ENCODE peak calls at places on chromosome 17, in five cellular contexts. One of them, this sample, is unnamed.

GRCh38 chr17:43366809-43367587 is 31.8 kb upstream of the ARL4D start:
- DNase-seq in left ventricle myocardium inferior: no peak
- DNase-seq in GM23338: peak; percentile 48
- DNase-seq in A673: no peak
- DNase-seq in tibial nerve: no peak
- DNase-seq in this sample: no peak

GRCh38 chr17:83071365-83071764 is 8.0 kb upstream of the METRNL start:
- DNase-seq in left ventricle myocardium inferior: no peak
- DNase-seq in GM23338: no peak
- DNase-seq in A673: no peak
- DNase-seq in tibial nerve: no peak
- DNase-seq in this sample: no peak

GRCh38 chr17:69723316-69723715 is 308.8 kb downstream of the MAP2K6 start:
- DNase-seq in left ventricle myocardium inferior: no peak
- DNase-seq in GM23338: no peak
- DNase-seq in A673: no peak
- DNase-seq in tibial nerve: no peak
- DNase-seq in this sample: no peak

GRCh38 chr17:43438626-43439529 is 40.1 kb downstream of the ARL4D start:
- DNase-seq in left ventricle myocardium inferior: no peak
- DNase-seq in GM23338: peak; percentile 34
- DNase-seq in A673: no peak
- DNase-seq in tibial nerve: no peak
- DNase-seq in this sample: no peak

GRCh38 chr17:46878055-46878454 is 26.7 kb downstream of the WNT9B start:
- DNase-seq in left ventricle myocardium inferior: peak; percentile 55
- DNase-seq in GM23338: no peak
- DNase-seq in A673: no peak
- DNase-seq in tibial nerve: peak; percentile 36
- DNase-seq in this sample: no peak

GRCh38 chr17:34442387-34443111 is 79.5 kb upstream of the CCL1 start:
- DNase-seq in left ventricle myocardium inferior: no peak
- DNase-seq in GM23338: no peak
- DNase-seq in A673: no peak
- DNase-seq in tibial nerve: no peak
- DNase-seq in this sample: no peak

GRCh38 chr17:43615330-43615729 is 46.4 kb downstream of the MEOX1 start:
- DNase-seq in left ventricle myocardium inferior: no peak
- DNase-seq in GM23338: no peak
- DNase-seq in A673: no peak
- DNase-seq in tibial nerve: no peak
- DNase-seq in this sample: no peak

GRCh38 chr17:17055286-17056166 is 13.3 kb downstream of the MPRIP start:
- DNase-seq in left ventricle myocardium inferior: no peak
- DNase-seq in GM23338: peak; percentile 30
- DNase-seq in A673: peak; percentile 57
- DNase-seq in tibial nerve: no peak
- DNase-seq in this sample: no peak

GRCh38 chr17:76135810-76136188 is 5.2 kb downstream of the FOXJ1 start:
- DNase-seq in left ventricle myocardium inferior: no peak
- DNase-seq in GM23338: peak; percentile 46
- DNase-seq in A673: no peak
- DNase-seq in tibial nerve: no peak
- DNase-seq in this sample: no peak

GRCh38 chr17:67629963-67630320 is 87.8 kb upstream of the NOL11 start:
- DNase-seq in left ventricle myocardium inferior: no peak
- DNase-seq in GM23338: peak; percentile 64
- DNase-seq in A673: peak; percentile 76
- DNase-seq in tibial nerve: no peak
- DNase-seq in this sample: no peak

GRCh38 chr17:50719144-50719923 is at the start of gene LUC7L3:
- DNase-seq in left ventricle myocardium inferior: peak; percentile 94
- DNase-seq in GM23338: peak; percentile 95
- DNase-seq in A673: peak; percentile 98
- DNase-seq in tibial nerve: peak; percentile 89
- DNase-seq in this sample: peak; percentile 96

GRCh38 chr17:38584350-38584925 is 21.3 kb downstream of the SRCIN1 start:
- DNase-seq in left ventricle myocardium inferior: peak; percentile 56
- DNase-seq in GM23338: peak; percentile 75
- DNase-seq in A673: peak; percentile 56
- DNase-seq in tibial nerve: peak; percentile 28
- DNase-seq in this sample: peak; percentile 66

GRCh38 chr17:8337802-8338744 is 1.6 kb upstream of the ODF4 start:
- DNase-seq in left ventricle myocardium inferior: no peak
- DNase-seq in GM23338: peak; percentile 35
- DNase-seq in A673: peak; percentile 18
- DNase-seq in tibial nerve: no peak
- DNase-seq in this sample: no peak

GRCh38 chr17:4968166-4968915 is 724 bp upstream of the SPAG7 start:
- DNase-seq in left ventricle myocardium inferior: no peak
- DNase-seq in GM23338: peak; percentile 59
- DNase-seq in A673: no peak
- DNase-seq in tibial nerve: no peak
- DNase-seq in this sample: peak; percentile 72

GRCh38 chr17:69357701-69358100 is 30.8 kb upstream of the ABCA5 start:
- DNase-seq in left ventricle myocardium inferior: no peak
- DNase-seq in GM23338: peak; percentile 26
- DNase-seq in A673: no peak
- DNase-seq in tibial nerve: no peak
- DNase-seq in this sample: no peak

GRCh38 chr17:59423137-59423703 is 91.8 kb downstream of the YPEL2 start:
- DNase-seq in left ventricle myocardium inferior: peak; percentile 24
- DNase-seq in GM23338: no peak
- DNase-seq in A673: peak; percentile 39
- DNase-seq in tibial nerve: peak; percentile 31
- DNase-seq in this sample: no peak

GRCh38 chr17:19371259-19372003 is 6.9 kb upstream of the MAPK7 start:
- DNase-seq in left ventricle myocardium inferior: no peak
- DNase-seq in GM23338: no peak
- DNase-seq in A673: no peak
- DNase-seq in tibial nerve: no peak
- DNase-seq in this sample: no peak

GRCh38 chr17:50056217-50056960 is 479 bp downstream of the ITGA3 start:
- DNase-seq in left ventricle myocardium inferior: peak; percentile 55
- DNase-seq in GM23338: peak; percentile 92
- DNase-seq in A673: peak; percentile 64
- DNase-seq in tibial nerve: no peak
- DNase-seq in this sample: peak; percentile 75

GRCh38 chr17:68512967-68513474 is 791 bp downstream of the PRKAR1A start:
- DNase-seq in left ventricle myocardium inferior: no peak
- DNase-seq in GM23338: peak; percentile 65
- DNase-seq in A673: peak; percentile 41
- DNase-seq in tibial nerve: peak; percentile 61
- DNase-seq in this sample: no peak

GRCh38 chr17:58321571-58322525 is 6.7 kb downstream of the TSPOAP1 start:
- DNase-seq in left ventricle myocardium inferior: no peak
- DNase-seq in GM23338: no peak
- DNase-seq in A673: no peak
- DNase-seq in tibial nerve: no peak
- DNase-seq in this sample: no peak

GRCh38 chr17:82367724-82368524 is 3.6 kb upstream of the UTS2R start:
- DNase-seq in left ventricle myocardium inferior: no peak
- DNase-seq in GM23338: peak; percentile 82
- DNase-seq in A673: peak; percentile 88
- DNase-seq in tibial nerve: no peak
- DNase-seq in this sample: no peak

GRCh38 chr17:47816947-47817346 is 4.6 kb downstream of the OSBPL7 start:
- DNase-seq in left ventricle myocardium inferior: no peak
- DNase-seq in GM23338: no peak
- DNase-seq in A673: no peak
- DNase-seq in tibial nerve: no peak
- DNase-seq in this sample: no peak

GRCh38 chr17:8606415-8606814 is 24.1 kb downstream of the MYH10 start:
- DNase-seq in left ventricle myocardium inferior: no peak
- DNase-seq in GM23338: no peak
- DNase-seq in A673: peak; percentile 42
- DNase-seq in tibial nerve: no peak
- DNase-seq in this sample: no peak

GRCh38 chr17:41695954-41696720 is 7.5 kb downstream of the EIF1 start:
- DNase-seq in left ventricle myocardium inferior: no peak
- DNase-seq in GM23338: peak; percentile 86
- DNase-seq in A673: peak; percentile 75
- DNase-seq in tibial nerve: no peak
- DNase-seq in this sample: no peak

GRCh38 chr17:28467456-28468025 is 5.9 kb upstream of the SLC13A2 start:
- DNase-seq in left ventricle myocardium inferior: no peak
- DNase-seq in GM23338: no peak
- DNase-seq in A673: no peak
- DNase-seq in tibial nerve: no peak
- DNase-seq in this sample: no peak

GRCh38 chr17:82859431-82860403 is 19.9 kb upstream of the ZNF750 start:
- DNase-seq in left ventricle myocardium inferior: no peak
- DNase-seq in GM23338: no peak
- DNase-seq in A673: peak; percentile 28
- DNase-seq in tibial nerve: no peak
- DNase-seq in this sample: no peak

GRCh38 chr17:30345527-30346075 is 11.7 kb upstream of the TMIGD1 start:
- DNase-seq in left ventricle myocardium inferior: no peak
- DNase-seq in GM23338: no peak
- DNase-seq in A673: no peak
- DNase-seq in tibial nerve: no peak
- DNase-seq in this sample: no peak

GRCh38 chr17:44257815-44258750 is 9.9 kb downstream of the SLC4A1 start:
- DNase-seq in left ventricle myocardium inferior: no peak
- DNase-seq in GM23338: no peak
- DNase-seq in A673: no peak
- DNase-seq in tibial nerve: no peak
- DNase-seq in this sample: no peak

GRCh38 chr17:5352681-5353289 is 66.7 kb downstream of the NUP88 start:
- DNase-seq in left ventricle myocardium inferior: no peak
- DNase-seq in GM23338: no peak
- DNase-seq in A673: no peak
- DNase-seq in tibial nerve: no peak
- DNase-seq in this sample: no peak

GRCh38 chr17:35932576-35932975 is 2.0 kb upstream of the RDM1 start:
- DNase-seq in left ventricle myocardium inferior: no peak
- DNase-seq in GM23338: no peak
- DNase-seq in A673: no peak
- DNase-seq in tibial nerve: no peak
- DNase-seq in this sample: no peak

GRCh38 chr17:60630352-60630751 is 30.4 kb downstream of the PPM1D start:
- DNase-seq in left ventricle myocardium inferior: peak; percentile 43
- DNase-seq in GM23338: no peak
- DNase-seq in A673: no peak
- DNase-seq in tibial nerve: peak; percentile 38
- DNase-seq in this sample: no peak

DNA sequence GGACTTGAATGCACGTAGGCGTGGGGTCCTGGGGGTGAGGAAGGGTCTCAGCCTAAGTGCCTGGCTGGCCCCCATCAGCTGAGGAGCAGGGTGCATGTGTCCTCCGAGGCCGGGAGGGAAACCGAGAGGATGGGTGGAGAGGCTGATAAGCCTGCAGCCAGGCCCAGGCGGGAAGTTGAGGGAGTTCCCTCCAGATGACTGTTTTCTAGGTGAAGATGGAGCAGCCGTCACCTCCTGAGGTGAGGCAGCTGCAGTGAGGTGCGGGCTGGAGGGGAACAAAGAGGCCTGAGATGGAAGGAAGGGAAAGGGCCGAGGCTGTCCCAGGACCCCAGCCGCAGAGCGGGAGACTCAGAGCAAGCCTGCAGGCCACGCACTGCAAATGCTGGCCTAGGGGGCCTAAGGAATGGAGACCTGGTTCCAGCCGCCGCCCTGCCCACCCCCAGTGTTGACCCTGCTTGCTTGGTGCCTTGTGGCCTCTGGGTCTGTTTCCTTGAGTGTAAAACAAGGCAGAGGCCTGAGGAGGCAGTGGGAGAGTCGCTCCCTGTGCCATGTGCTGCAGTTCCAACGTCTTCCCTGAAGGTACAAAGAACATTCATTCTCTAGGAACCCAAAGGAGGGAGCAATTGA is 3.0 kb downstream of the PECAM1 start:
- DNase-seq in left ventricle myocardium inferior: no peak
- DNase-seq in GM23338: peak; percentile 8
- DNase-seq in A673: no peak
- DNase-seq in tibial nerve: no peak
- DNase-seq in this sample: no peak
- H3K4me3 ChIP-seq in left ventricle myocardium inferior: peak overlapping the region; percentile 64
- H3K4me3 ChIP-seq in GM23338: no peak overlapping the region
- H3K4me3 ChIP-seq in A673: no peak overlapping the region
- H3K4me3 ChIP-seq in tibial nerve: peak overlapping the region; percentile 38
- H3K4me3 ChIP-seq in this sample: no peak overlapping the region

GRCh38 chr17:72422505-72423285 is 301.9 kb downstream of the SOX9 start:
- DNase-seq in left ventricle myocardium inferior: peak; percentile 37
- DNase-seq in GM23338: no peak
- DNase-seq in A673: no peak
- DNase-seq in tibial nerve: no peak
- DNase-seq in this sample: peak; percentile 64
- TF ChIP-seq CTCF in left ventricle myocardium inferior: no peak
- TF ChIP-seq CTCF in GM23338: no peak
- TF ChIP-seq CTCF in A673: no peak
- TF ChIP-seq CTCF in tibial nerve: no peak
- TF ChIP-seq CTCF in this sample: no peak

DNA sequence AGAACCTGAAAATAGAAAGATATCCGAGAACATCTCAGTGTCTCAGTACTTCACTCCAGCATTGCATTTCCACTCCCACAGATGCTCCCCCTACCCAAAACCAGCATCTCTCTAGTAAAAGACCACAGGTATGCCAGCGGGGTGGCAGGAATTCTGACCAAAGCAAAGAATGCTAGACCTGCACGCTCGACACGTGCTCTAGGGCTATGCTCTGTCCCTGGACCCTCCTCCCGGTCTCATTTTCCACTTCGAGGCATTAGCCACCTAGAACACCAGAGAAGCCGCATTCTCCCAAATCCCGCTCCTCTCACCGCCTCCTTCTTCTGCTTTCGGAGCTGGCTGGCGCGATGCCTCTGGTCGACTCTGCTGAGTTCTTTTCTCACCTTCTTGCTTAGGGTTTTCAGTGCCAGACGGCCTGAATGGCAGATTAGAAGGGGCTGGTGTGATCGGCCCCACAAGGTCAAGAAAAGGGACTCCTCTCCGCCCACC is 487 bp downstream of the TSR1 start:
- DNase-seq in left ventricle myocardium inferior: no peak
- DNase-seq in GM23338: peak; percentile 62
- DNase-seq in A673: no peak
- DNase-seq in tibial nerve: no peak
- DNase-seq in this sample: no peak
- H3K36me3 ChIP-seq in left ventricle myocardium inferior: peaks cover 45% of the 10 kb centered on the region
- H3K36me3 ChIP-seq in GM23338: peaks cover 45% of the 10 kb centered on the region
- H3K36me3 ChIP-seq in A673: peaks cover 46% of the 10 kb centered on the region
- H3K36me3 ChIP-seq in tibial nerve: peaks cover 44% of the 10 kb centered on the region
- H3K36me3 ChIP-seq in this sample: peaks cover 4% of the 10 kb centered on the region

GRCh38 chr17:7047566-7047965 is 3.7 kb upstream of the SLC16A11 start:
- DNase-seq in left ventricle myocardium inferior: no peak
- DNase-seq in GM23338: no peak
- DNase-seq in A673: no peak
- DNase-seq in tibial nerve: no peak
- DNase-seq in this sample: no peak

GRCh38 chr17:7048968-7049367 is 5.1 kb upstream of the SLC16A11 start:
- DNase-seq in left ventricle myocardium inferior: no peak
- DNase-seq in GM23338: no peak
- DNase-seq in A673: no peak
- DNase-seq in tibial nerve: no peak
- DNase-seq in this sample: no peak

GRCh38 chr17:7043544-7044268 is at the start of gene SLC16A11:
- DNase-seq in left ventricle myocardium inferior: peak; percentile 47
- DNase-seq in GM23338: peak; percentile 49
- DNase-seq in A673: peak; percentile 65
- DNase-seq in tibial nerve: no peak
- DNase-seq in this sample: peak; percentile 69

GRCh38 chr17:7045492-7046126 is 1.7 kb upstream of the SLC16A11 start:
- DNase-seq in left ventricle myocardium inferior: no peak
- DNase-seq in GM23338: peak; percentile 76
- DNase-seq in A673: peak; percentile 86
- DNase-seq in tibial nerve: peak; percentile 74
- DNase-seq in this sample: no peak

GRCh38 chr17:7046127-7046724 is 2.3 kb upstream of the SLC16A11 start:
- DNase-seq in left ventricle myocardium inferior: no peak
- DNase-seq in GM23338: peak; percentile 72
- DNase-seq in A673: no peak
- DNase-seq in tibial nerve: no peak
- DNase-seq in this sample: peak; percentile 97
- H3K4me3 ChIP-seq in left ventricle myocardium inferior: peak overlapping the region; percentile 48
- H3K4me3 ChIP-seq in GM23338: peak overlapping the region; percentile 65
- H3K4me3 ChIP-seq in A673: peak overlapping the region; percentile 9
- H3K4me3 ChIP-seq in tibial nerve: peak overlapping the region; percentile 42
- H3K4me3 ChIP-seq in this sample: no peak overlapping the region

This sample was measured in mucosa of descending colon.